ENCODE peak calls at places on chromosomes 7 and 10, in four cellular contexts. Q is H7, P is HFF-Myc, Z is GM12865. K is an unnamed sample.

GRCh38 chr7:43735403-43735801 is 6.1 kb upstream of the COA1 start:
- DNase-seq in Q (no peak), P (no peak), Z (peak), K (no peak)

GRCh38 chr10:76970795-76971519 is 666.7 kb downstream of the KCNMA1 start:
- DNase-seq in Q (no peak), P (peak), Z (no peak), K (no peak)

GRCh38 chr7:47262881-47263280 is 319.0 kb downstream of the TNS3 start:
- DNase-seq in Q (no peak), P (no peak), Z (no peak), K (no peak)

GRCh38 chr10:80204801-80205477 is 398 bp downstream of the ANXA11 start:
- DNase-seq in Q (peak), P (no peak), Z (peak), K (no peak)

GRCh38 chr10:64007157-64007556 is 486.0 kb downstream of the REEP3 start:
- DNase-seq in Q (no peak), P (no peak), Z (no peak), K (no peak)

GRCh38 chr7:30526163-30526562 is 21.5 kb upstream of the GGCT start:
- DNase-seq in Q (peak), P (no peak), Z (no peak), K (no peak)

GRCh38 chr10:50310560-50311174 is 59.4 kb upstream of the ASAH2 start:
- DNase-seq in Q (peak), P (no peak), Z (peak), K (peak)

GRCh38 chr10:77461636-77462296 is 175.8 kb downstream of the KCNMA1 start:
- DNase-seq in Q (no peak), P (no peak), Z (peak), K (no peak)

GRCh38 chr7:152867482-152867833 is 107.9 kb downstream of the ACTR3B start:
- DNase-seq in Q (no peak), P (no peak), Z (no peak), K (no peak)

GRCh38 chr7:132317856-132318255 is 258.4 kb downstream of the PLXNA4 start:
- DNase-seq in Q (no peak), P (no peak), Z (no peak), K (no peak)

GRCh38 chr7:124179641-124180040 is 146.8 kb upstream of the TMEM229A start:
- DNase-seq in Q (no peak), P (no peak), Z (no peak), K (no peak)

GRCh38 chr10:99531026-99531695 is 1.6 kb upstream of the NKX2-3 start:
- DNase-seq in Q (peak), P (no peak), Z (no peak), K (no peak)

GRCh38 chr7:12423355-12423994 is 19.8 kb upstream of the VWDE start:
- DNase-seq in Q (no peak), P (peak), Z (no peak), K (no peak)

GRCh38 chr10:5551531-5552375 is 27.0 kb downstream of the CALML3 start:
- DNase-seq in Q (no peak), P (no peak), Z (peak), K (no peak)

GRCh38 chr7:30327813-30328212 is 43.4 kb downstream of the ZNRF2 start:
- DNase-seq in Q (no peak), P (no peak), Z (no peak), K (no peak)

GRCh38 chr7:105187302-105188169 is 173.5 kb downstream of the KMT2E start:
- DNase-seq in Q (no peak), P (no peak), Z (peak), K (no peak)

GRCh38 chr10:24790599-24790998 is 66.9 kb upstream of the ARHGAP21 start:
- DNase-seq in Q (no peak), P (no peak), Z (no peak), K (no peak)

GRCh38 chr7:100372256-100372655 is 1.0 kb upstream of the PILRA start:
- DNase-seq in Q (no peak), P (no peak), Z (no peak), K (no peak)

GRCh38 chr7:17362439-17363095 is 64.1 kb downstream of the AHR start:
- DNase-seq in Q (no peak), P (peak), Z (no peak), K (no peak)

GRCh38 chr10:27391325-27391724 is 112.8 kb upstream of the RAB18 start:
- DNase-seq in Q (no peak), P (no peak), Z (no peak), K (no peak)

GRCh38 chr7:39504963-39505362 is 61.2 kb upstream of the YAE1 start:
- DNase-seq in Q (no peak), P (peak), Z (no peak), K (no peak)

GRCh38 chr7:50534690-50535290 is 30.4 kb downstream of the DDC start:
- DNase-seq in Q (peak), P (peak), Z (no peak), K (no peak)

GRCh38 chr7:151470656-151471180 is 30.8 kb upstream of the CRYGN start:
- DNase-seq in Q (no peak), P (no peak), Z (peak), K (no peak)

GRCh38 chr7:1912472-1913289 is 242.6 kb downstream of the ELFN1 start:
- DNase-seq in Q (peak), P (no peak), Z (no peak), K (no peak)

GRCh38 chr10:108848016-108848415 is 1075.3 kb downstream of the XPNPEP1 start:
- DNase-seq in Q (no peak), P (no peak), Z (no peak), K (no peak)

GRCh38 chr7:35975851-35976454 is 175.1 kb downstream of the SEPTIN7 start:
- DNase-seq in Q (no peak), P (peak), Z (peak), K (peak)

GRCh38 chr7:151786241-151786640 is 90.7 kb downstream of the PRKAG2 start:
- DNase-seq in Q (no peak), P (no peak), Z (no peak), K (no peak)

GRCh38 chr7:139644191-139644590 is 120.7 kb downstream of the CLEC2L start:
- DNase-seq in Q (no peak), P (no peak), Z (no peak), K (no peak)

GRCh38 chr10:125087191-125087896 is 73.0 kb downstream of the CTBP2 start:
- DNase-seq in Q (no peak), P (no peak), Z (no peak), K (no peak)

GRCh38 chr10:52226448-52226847 is 87.6 kb upstream of the DKK1 start:
- DNase-seq in Q (no peak), P (no peak), Z (no peak), K (no peak)

GRCh38 chr7:137475966-137476365 is 132.4 kb upstream of the PTN start:
- DNase-seq in Q (no peak), P (no peak), Z (no peak), K (no peak)

GRCh38 chr7:98880485-98880884 is 2.2 kb downstream of the TRRAP start:
- DNase-seq in Q (no peak), P (no peak), Z (no peak), K (no peak)

GRCh38 chr7:98881561-98882315 is 3.4 kb downstream of the TRRAP start:
- DNase-seq in Q (no peak), P (no peak), Z (no peak), K (no peak)

GRCh38 chr7:98878365-98879197 is at the start of gene TRRAP:
- DNase-seq in Q (peak), P (no peak), Z (peak), K (no peak)

GRCh38 chr7:98879198-98879988 is 1.1 kb downstream of the TRRAP start:
- DNase-seq in Q (peak), P (no peak), Z (peak), K (no peak)

DNA sequence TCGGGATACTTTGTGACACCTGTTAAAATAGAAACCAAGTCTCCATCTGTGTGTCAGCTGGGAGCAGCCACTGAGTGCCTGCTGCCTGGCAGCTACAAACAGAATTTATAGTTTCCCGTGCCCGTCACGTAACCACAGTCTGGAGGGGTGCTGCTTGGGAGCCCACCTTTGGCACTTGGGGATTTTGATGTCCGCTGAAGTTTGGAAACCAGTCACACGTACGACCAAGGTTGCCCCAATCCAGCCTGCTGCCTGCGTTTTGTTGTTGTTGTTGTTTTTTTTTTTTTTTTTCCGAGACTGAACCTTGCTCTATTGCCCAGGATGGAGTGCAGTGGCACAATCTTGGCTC is 1.6 kb downstream of the TRRAP start:
- DNase-seq in Q (no peak), P (no peak), Z (no peak), K (no peak)
- H3K4me3 ChIP-seq in Q (no peak), P (peak), Z (peak), K (peak)

GRCh38 chr7:128271471-128272454 is 30.7 kb downstream of the LEP start:
- DNase-seq in Q (peak), P (no peak), Z (no peak), K (no peak)

GRCh38 chr7:128268233-128268632 is 27.2 kb downstream of the LEP start:
- DNase-seq in Q (no peak), P (no peak), Z (no peak), K (no peak)

GRCh38 chr7:128274246-128274889 is 33.3 kb downstream of the LEP start:
- DNase-seq in Q (peak), P (no peak), Z (no peak), K (no peak)

GRCh38 chr7:128266891-128267839 is 26.1 kb downstream of the LEP start:
- DNase-seq in Q (peak), P (peak), Z (no peak), K (peak)

GRCh38 chr7:128270799-128271411 is 29.8 kb downstream of the LEP start:
- DNase-seq in Q (peak), P (no peak), Z (no peak), K (no peak)
- H3K4me3 ChIP-seq in Q (no peak), P (no peak), Z (no peak), K (no peak)

DNA sequence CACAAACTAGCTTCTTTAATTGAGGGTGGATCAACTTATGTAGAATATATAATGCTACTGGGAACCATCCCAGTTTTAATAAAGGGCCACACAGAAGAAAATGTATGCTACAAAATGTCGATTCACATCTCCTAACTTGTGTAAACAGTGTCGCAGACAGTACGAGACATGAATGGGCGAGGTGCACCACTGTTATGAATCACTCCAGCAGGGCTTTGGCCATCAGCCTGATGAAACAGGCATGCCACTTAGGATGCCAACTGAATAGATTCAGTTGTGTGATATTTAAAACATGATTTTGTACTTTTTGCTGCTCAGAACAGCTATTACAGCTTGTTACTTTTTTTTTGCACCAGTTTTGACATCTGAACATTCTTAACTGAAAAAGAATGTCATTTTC is 138.0 kb downstream of the VTI1A start:
- DNase-seq in Q (no peak), P (no peak), Z (no peak), K (no peak)
- H3K4me3 ChIP-seq in Q (no peak), P (no peak), Z (no peak), K (no peak)

GRCh38 chr10:119209736-119210355 is 2.5 kb downstream of the GRK5 start:
- DNase-seq in Q (no peak), P (no peak), Z (no peak), K (no peak)
- H3K4me3 ChIP-seq in Q (no peak), P (peak), Z (peak), K (no peak)

GRCh38 chr7:8441106-8441590 is 7.7 kb downstream of the NXPH1 start:
- DNase-seq in Q (peak), P (no peak), Z (no peak), K (no peak)

GRCh38 chr7:8442295-8442813 is 8.9 kb downstream of the NXPH1 start:
- DNase-seq in Q (peak), P (no peak), Z (no peak), K (no peak)

GRCh38 chr7:8442814-8443304 is 9.4 kb downstream of the NXPH1 start:
- DNase-seq in Q (peak), P (no peak), Z (peak), K (peak)

GRCh38 chr7:8441602-8442294 is 8.3 kb downstream of the NXPH1 start:
- DNase-seq in Q (peak), P (no peak), Z (no peak), K (peak)

GRCh38 chr7:8443871-8444756 is 10.7 kb downstream of the NXPH1 start:
- DNase-seq in Q (peak), P (no peak), Z (no peak), K (peak)
- H3K4me3 ChIP-seq in Q (peak), P (no peak), Z (no peak), K (peak)

GRCh38 chr7:3318874-3319273 is 17.8 kb downstream of the SDK1 start:
- DNase-seq in Q (no peak), P (no peak), Z (no peak), K (no peak)

GRCh38 chr7:3326246-3326645 is 25.2 kb downstream of the SDK1 start:
- DNase-seq in Q (no peak), P (no peak), Z (no peak), K (no peak)

GRCh38 chr7:3321206-3321605 is 20.2 kb downstream of the SDK1 start:
- DNase-seq in Q (no peak), P (no peak), Z (no peak), K (no peak)

GRCh38 chr7:3321745-3322144 is 20.7 kb downstream of the SDK1 start:
- DNase-seq in Q (no peak), P (no peak), Z (no peak), K (no peak)
- H3K4me3 ChIP-seq in Q (no peak), P (no peak), Z (no peak), K (no peak)

K was measured in NT2/D1.